ENCODE peak calls at places on chromosomes 13 and 19, in seven cellular contexts. A is effector memory CD4-positive, alpha-beta T cell; Y is astrocyte of the cerebellum; W is activated naive CD8-positive, alpha-beta T cell treated with anti-CD3 and anti-CD28 coated beads, Interleukin-2, amount 50 U/mL, for 16 hours; Q is nucleus accumbens; H is astrocyte of the hippocampus; R is activated naive CD4-positive, alpha-beta T cell. M is an unnamed sample.

GRCh38 chr19:10553943-10554381 is 10.3 kb downstream of the ATG4D start:
- DNase-seq in Y (no peak), R (no peak), Q (no peak), H (no peak), A (peak; percentile 43), W (no peak), M (no peak)

GRCh38 chr19:38745316-38745715 is 1.0 kb upstream of the CAPN12 start:
- DNase-seq in H (peak; percentile 5), Q (no peak), A (no peak), W (no peak), Y (no peak), R (no peak), M (no peak)

GRCh38 chr19:51799998-51800848 is 5.3 kb downstream of the FPR3 start:
- DNase-seq in Y (no peak), H (peak; percentile 21), Q (no peak), W (no peak), A (no peak), R (no peak), M (no peak)

GRCh38 chr19:1608414-1609391 is 3.4 kb upstream of the UQCR11 start:
- DNase-seq in Q (no peak), H (peak; percentile 21), W (no peak), Y (no peak), A (peak; percentile 17), R (no peak), M (no peak)

GRCh38 chr13:71210861-71211260 is 656.1 kb downstream of the DACH1 start:
- DNase-seq in Y (peak; percentile 23), H (peak; percentile 35), W (no peak), R (no peak), Q (no peak), A (no peak), M (no peak)

GRCh38 chr19:31231181-31231580 is 118.1 kb downstream of the TSHZ3 start:
- DNase-seq in Y (peak; percentile 24), Q (no peak), R (no peak), W (no peak), H (peak; percentile 35), A (no peak), M (no peak)

GRCh38 chr19:39919976-39920375 is 14.5 kb downstream of the FCGBP start:
- DNase-seq in A (no peak), Y (no peak), W (no peak), R (no peak), Q (no peak), H (no peak), M (no peak)

GRCh38 chr13:49210114-49210513 is 10.0 kb upstream of the MLNR start:
- DNase-seq in A (no peak), Y (no peak), W (no peak), R (no peak), H (no peak), Q (no peak), M (no peak)

GRCh38 chr13:38804536-38804935 is 117.7 kb downstream of the FREM2 start:
- DNase-seq in Y (peak; percentile 23), Q (no peak), A (no peak), R (no peak), W (no peak), H (peak; percentile 62), M (no peak)

M was measured in activated CD8-positive, alpha-beta memory T cell treated with anti-CD3 and anti-CD28 coated beads for 4 hours.